ENCODE peak calls at places on chromosomes 2 and 18, in five cellular contexts. T is IMR-90, X is ovary, K is tibial nerve, H is esophagus squamous epithelium. G is an unnamed sample.

GRCh38 chr18:49447810-49448745 is 12.4 kb downstream of the DYM start:
- DNase-seq in T (peak), X (no peak), K (no peak), H (no peak), G (no peak)

GRCh38 chr2:111116843-111117665 is 3.7 kb upstream of the BCL2L11 start:
- DNase-seq in T (peak), X (peak), K (peak), H (no peak), G (no peak)

GRCh38 chr2:108612514-108613183 is 78.4 kb downstream of the LIMS1 start:
- DNase-seq in T (no peak), X (no peak), K (no peak), H (no peak), G (peak)

GRCh38 chr2:100666996-100667395 is 104.2 kb downstream of the PDCL3 start:
- DNase-seq in T (no peak), X (no peak), K (no peak), H (no peak), G (no peak)

GRCh38 chr2:191222952-191223351 is 22.3 kb upstream of the MYO1B start:
- DNase-seq in T (no peak), X (no peak), K (no peak), H (no peak), G (no peak)

GRCh38 chr2:120842456-120843439 is 107.1 kb downstream of the GLI2 start:
- DNase-seq in T (peak), X (peak), K (no peak), H (no peak), G (no peak)

GRCh38 chr18:902179-902718 is 2.4 kb upstream of the ADCYAP1 start:
- DNase-seq in T (no peak), X (no peak), K (no peak), H (no peak), G (no peak)

GRCh38 chr2:190762569-190762968 is 113.7 kb downstream of the NAB1 start:
- DNase-seq in T (no peak), X (no peak), K (no peak), H (no peak), G (no peak)

GRCh38 chr2:114919985-114920384 is 477.5 kb downstream of the DPP10 start:
- DNase-seq in T (no peak), X (no peak), K (no peak), H (no peak), G (no peak)

GRCh38 chr2:88690591-88691338 is 708 bp upstream of the RPIA start:
- DNase-seq in T (peak), X (no peak), K (no peak), H (no peak), G (peak)

GRCh38 chr2:45483997-45484396 is 127.1 kb downstream of the SRBD1 start:
- DNase-seq in T (peak), X (no peak), K (no peak), H (no peak), G (no peak)

GRCh38 chr2:222242532-222242931 is 56.3 kb downstream of the PAX3 start:
- DNase-seq in T (no peak), X (no peak), K (no peak), H (no peak), G (no peak)

GRCh38 chr2:96971926-96972444 is 14.4 kb downstream of the FAM178B start:
- DNase-seq in T (no peak), X (no peak), K (no peak), H (no peak), G (no peak)

GRCh38 chr2:12727085-12727484 is 10.3 kb downstream of the TRIB2 start:
- DNase-seq in T (no peak), X (no peak), K (no peak), H (no peak), G (no peak)

GRCh38 chr2:23009545-23010149 is 375.3 kb upstream of the KLHL29 start:
- DNase-seq in T (peak), X (no peak), K (peak), H (no peak), G (no peak)

GRCh38 chr2:226031962-226032441 is 632.5 kb downstream of the NYAP2 start:
- DNase-seq in T (peak), X (no peak), K (no peak), H (no peak), G (no peak)

GRCh38 chr2:207901401-207901800 is 123.9 kb downstream of the PLEKHM3 start:
- DNase-seq in T (no peak), X (no peak), K (no peak), H (no peak), G (no peak)

GRCh38 chr18:79400591-79401381 is 5.1 kb downstream of the NFATC1 start:
- DNase-seq in T (no peak), X (peak), K (no peak), H (no peak), G (peak)

GRCh38 chr2:226773291-226773690 is 26.3 kb downstream of the IRS1 start:
- DNase-seq in T (peak), X (no peak), K (no peak), H (no peak), G (no peak)

GRCh38 chr18:22826726-22827125 is 106.4 kb upstream of the RBBP8 start:
- DNase-seq in T (peak), X (no peak), K (no peak), H (no peak), G (no peak)

GRCh38 chr2:100013892-100014677 is 128.3 kb downstream of the AFF3 start:
- DNase-seq in T (peak), X (peak), K (no peak), H (no peak), G (no peak)

GRCh38 chr18:48950536-48951447 is at the start of gene SMAD7:
- DNase-seq in T (no peak), X (peak), K (no peak), H (no peak), G (no peak)

GRCh38 chr2:148253716-148254115 is 232.8 kb downstream of the MBD5 start:
- DNase-seq in T (peak), X (no peak), K (no peak), H (no peak), G (no peak)

GRCh38 chr18:12307871-12308385 is at the start of gene TUBB6:
- DNase-seq in T (peak), X (peak), K (peak), H (no peak), G (peak)

GRCh38 chr2:212424090-212424489 is 114.5 kb downstream of the ERBB4 start:
- DNase-seq in T (no peak), X (no peak), K (no peak), H (no peak), G (no peak)

GRCh38 chr2:150584081-150584480 is 96.6 kb upstream of the RND3 start:
- DNase-seq in T (no peak), X (no peak), K (no peak), H (no peak), G (no peak)

GRCh38 chr18:63476666-63477065 is at the start of gene SERPINB5:
- DNase-seq in T (no peak), X (no peak), K (no peak), H (no peak), G (no peak)

GRCh38 chr2:71609441-71609840 is 156.1 kb downstream of the DYSF start:
- DNase-seq in T (no peak), X (no peak), K (no peak), H (no peak), G (no peak)

GRCh38 chr2:29372185-29372584 is 257.0 kb downstream of the CLIP4 start:
- DNase-seq in T (no peak), X (no peak), K (no peak), H (no peak), G (no peak)

GRCh38 chr2:3379647-3380534 is at the start of gene TRAPPC12:
- DNase-seq in T (peak), X (peak), K (peak), H (peak), G (peak)
- TF ChIP-seq POLR2A in T (peak), X (peak), K (peak), H (no peak), G (peak)

DNA sequence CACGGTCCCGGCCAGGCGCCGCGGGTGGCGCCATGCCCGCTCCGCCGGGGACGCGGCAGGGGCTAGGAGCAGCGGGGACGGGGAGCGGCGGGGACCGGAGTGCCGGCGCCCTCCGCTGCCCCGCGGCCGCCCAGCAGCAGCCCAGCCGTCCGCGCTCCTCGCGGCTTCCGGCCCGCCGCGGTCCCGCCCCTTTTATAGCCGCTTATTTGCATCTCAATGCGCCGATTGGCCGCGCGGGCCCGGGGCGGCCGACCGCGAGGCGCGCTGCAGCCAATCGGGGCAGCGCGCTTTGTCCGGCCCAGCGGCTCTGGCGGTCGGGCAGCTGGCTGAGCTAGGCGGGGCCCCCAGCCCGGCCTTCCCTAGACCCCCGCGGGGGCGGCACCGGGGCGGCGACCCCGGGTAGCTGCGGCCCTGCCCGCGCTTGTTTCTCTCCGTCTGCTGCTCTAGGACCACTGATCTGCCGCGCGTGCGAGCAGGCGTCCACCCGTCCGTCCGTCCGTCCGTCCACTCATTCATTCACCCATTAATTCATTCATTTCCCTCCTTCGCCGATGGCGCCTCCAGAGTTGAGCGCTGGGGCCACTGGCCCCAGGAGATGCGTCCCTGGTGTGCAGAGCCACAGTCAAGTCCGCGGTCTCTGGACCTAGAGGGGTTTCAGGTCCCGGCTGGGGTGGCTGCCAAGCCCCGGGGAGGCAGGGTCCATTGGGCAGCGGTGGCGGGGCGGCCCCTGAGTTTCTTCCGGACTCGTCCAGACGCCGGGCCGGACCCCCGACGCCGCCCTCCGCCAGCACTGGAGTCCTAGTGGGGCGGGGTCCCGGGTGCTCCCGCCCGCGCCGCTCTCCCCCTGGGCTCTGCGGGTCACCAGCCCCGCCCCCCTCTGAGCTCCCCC is at the start of gene HES6:
- DNase-seq in T (peak), X (peak), K (peak), H (peak), G (peak)
- TF ChIP-seq POLR2A in T (peak), X (peak), K (peak), H (peak), G (peak)

DNA sequence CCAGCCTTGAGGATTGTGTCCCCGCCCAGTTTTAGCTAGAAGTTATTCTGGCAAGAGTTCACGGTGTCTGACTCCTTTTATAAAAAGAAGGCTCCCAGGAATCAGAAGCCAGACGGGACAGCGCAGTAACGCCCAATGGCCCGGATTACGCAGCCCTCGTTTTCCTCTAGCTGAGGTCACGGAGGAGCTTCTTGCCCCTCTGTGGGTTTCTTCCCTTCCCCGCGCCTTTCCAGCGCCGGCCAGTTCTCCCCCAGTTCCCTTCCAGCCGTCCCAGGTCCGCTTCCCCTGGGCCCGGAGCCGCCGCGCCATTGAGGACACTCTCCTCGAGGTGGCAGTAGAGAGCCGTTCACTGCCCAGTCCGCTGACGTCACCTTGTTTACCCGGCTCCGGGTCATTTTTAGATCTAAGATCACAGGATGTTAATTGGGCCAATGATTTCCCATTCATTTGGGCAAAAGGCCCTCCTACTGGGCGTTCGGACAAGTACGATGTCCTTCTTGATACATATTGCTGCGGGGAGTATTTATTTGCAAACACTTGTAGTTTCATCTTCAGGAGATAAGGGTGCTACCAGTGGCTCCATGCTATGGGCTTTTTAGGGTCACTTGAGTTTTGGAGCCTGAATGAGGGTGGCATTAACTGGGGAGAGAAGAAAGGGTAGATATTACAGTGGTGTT is 81.5 kb upstream of the PPM1B start:
- DNase-seq in T (peak), X (peak), K (peak), H (peak), G (peak)
- TF ChIP-seq POLR2A in T (no peak), X (no peak), K (peak), H (no peak), G (no peak)

GRCh38 chr2:127143851-127144782 is 37.2 kb upstream of the BIN1 start:
- DNase-seq in T (peak), X (no peak), K (peak), H (no peak), G (no peak)
- TF ChIP-seq POLR2A in T (no peak), X (no peak), K (no peak), H (no peak), G (no peak)

DNA sequence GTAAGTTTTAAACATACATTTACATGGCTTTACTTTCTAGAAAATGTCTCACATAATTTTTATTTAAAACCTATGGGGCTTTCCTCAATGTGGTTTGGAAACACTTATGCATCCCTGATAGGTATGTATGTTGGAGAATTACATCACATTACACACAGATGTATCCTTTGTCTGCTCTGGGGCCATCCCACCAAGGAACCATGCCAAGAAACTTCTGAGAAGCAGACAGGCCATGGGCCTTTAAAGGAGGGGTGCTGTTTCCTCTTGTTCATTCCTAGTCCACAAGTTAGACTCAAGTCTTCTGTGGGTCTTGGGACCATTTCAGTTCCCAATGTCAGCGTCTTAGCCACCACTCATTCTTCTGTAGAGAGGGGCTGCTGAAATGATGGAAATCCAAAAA is 162.0 kb upstream of the SETBP1 start:
- DNase-seq in T (no peak), X (no peak), K (no peak), H (no peak), G (no peak)
- TF ChIP-seq POLR2A in T (no peak), X (no peak), K (no peak), H (no peak), G (no peak)

GRCh38 chr2:134693359-134694330 is 25.2 kb downstream of the TMEM163 start:
- DNase-seq in T (no peak), X (no peak), K (no peak), H (no peak), G (no peak)

GRCh38 chr2:134694411-134694810 is 24.4 kb downstream of the TMEM163 start:
- DNase-seq in T (no peak), X (no peak), K (no peak), H (no peak), G (no peak)

GRCh38 chr2:134689303-134689702 is 29.5 kb downstream of the TMEM163 start:
- DNase-seq in T (no peak), X (no peak), K (no peak), H (no peak), G (no peak)

GRCh38 chr2:134692461-134692860 is 26.3 kb downstream of the TMEM163 start:
- DNase-seq in T (no peak), X (no peak), K (no peak), H (no peak), G (no peak)

DNA sequence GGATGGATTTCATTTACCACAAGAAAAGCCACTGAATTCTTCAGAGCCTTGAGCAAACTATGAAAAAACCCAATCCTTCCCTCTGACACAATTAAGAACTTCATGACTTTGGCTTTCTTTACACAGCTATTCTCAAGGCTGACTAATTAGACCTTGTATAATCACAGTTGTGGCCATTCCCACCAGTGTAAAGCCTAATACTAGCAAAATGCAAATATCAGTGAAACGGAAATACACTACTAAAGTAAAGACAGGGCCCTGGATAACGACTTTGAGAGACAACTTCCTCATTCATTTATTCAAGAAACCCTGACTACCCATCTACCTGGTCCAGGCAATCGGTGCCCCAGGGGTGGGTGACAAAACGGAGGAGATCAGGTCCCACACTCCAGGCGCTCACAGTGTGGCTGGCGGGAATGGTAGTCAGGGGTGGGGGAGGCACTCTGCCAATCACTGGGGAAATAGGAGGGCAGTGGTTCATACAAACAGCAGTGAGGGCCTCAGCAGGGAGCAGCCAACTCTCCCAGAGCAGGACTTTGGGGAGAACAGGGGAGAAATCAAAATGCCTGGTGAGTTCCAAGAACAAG is 28.1 kb downstream of the TMEM163 start:
- DNase-seq in T (no peak), X (no peak), K (no peak), H (no peak), G (no peak)
- TF ChIP-seq POLR2A in T (no peak), X (no peak), K (no peak), H (no peak), G (no peak)

GRCh38 chr2:199955339-199956061 is at the start of the genes MAIP1 and TYW5:
- DNase-seq in T (peak), X (peak), K (peak), H (peak), G (peak)
- TF ChIP-seq POLR2A in T (peak), X (peak), K (peak), H (no peak), G (peak)

DNA sequence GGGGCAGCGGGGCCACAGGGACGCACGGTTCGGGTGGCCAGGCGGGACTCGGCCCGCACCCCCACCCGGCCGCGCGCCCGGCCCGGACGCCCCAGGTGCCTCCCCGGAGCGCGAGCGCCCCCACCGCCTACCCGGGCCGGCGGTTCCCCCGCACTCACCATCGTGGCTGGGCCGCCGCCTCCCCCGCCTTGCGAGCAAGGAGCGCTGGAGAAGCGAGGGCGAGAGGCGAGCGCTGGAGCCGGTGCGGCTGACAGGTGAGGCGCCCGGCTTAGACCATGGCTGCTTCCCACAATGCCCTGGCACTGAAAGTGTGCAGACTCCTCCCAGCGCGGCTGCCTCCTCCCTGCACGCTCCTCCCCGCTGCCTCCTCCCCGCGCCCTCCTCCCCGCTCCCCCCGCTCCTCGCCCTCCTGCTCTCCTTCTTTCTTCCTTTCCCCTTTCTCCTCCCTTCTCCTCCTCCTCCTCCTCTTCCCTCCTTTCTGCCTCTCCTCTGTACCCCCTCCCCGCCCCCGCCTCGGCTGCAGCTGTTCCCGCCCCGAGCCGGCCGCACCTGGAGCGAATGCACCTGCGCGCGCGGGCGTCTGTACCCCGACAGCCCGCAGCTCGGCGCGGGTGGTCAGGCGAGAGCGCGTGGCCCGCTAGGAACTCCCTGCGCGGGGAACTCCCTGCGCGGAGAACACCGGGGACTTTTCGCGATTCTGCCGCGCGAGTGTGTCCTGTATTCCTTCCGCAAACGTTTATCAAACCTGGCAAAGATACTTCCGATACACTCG is at the start of gene AP1S3:
- DNase-seq in T (peak), X (peak), K (peak), H (peak), G (peak)
- TF ChIP-seq POLR2A in T (no peak), X (no peak), K (no peak), H (no peak), G (peak)

DNA sequence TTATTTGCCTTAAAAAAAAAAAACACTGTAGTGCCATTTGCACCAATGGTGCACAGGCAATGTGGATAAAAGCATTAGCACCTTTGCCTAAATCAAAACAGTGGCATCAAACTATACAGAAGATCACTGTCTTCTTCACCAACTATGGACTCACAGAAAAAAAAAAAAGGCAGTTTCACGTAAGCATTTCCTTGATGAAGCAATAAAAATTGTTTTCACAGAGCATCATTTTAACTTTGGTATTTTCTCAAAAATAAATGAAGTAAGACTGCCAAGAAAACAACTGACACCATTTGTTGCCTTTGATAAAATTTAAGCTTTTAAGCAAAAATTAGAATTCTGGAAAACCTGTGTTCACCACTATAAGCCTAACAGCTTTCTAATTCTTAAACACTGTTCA is 21.2 kb downstream of the METTL8 start:
- DNase-seq in T (no peak), X (no peak), K (no peak), H (no peak), G (no peak)
- TF ChIP-seq POLR2A in T (no peak), X (no peak), K (no peak), H (no peak), G (no peak)

G was measured in GM12892.